ENCODE peak calls at places on chromosomes 11 and 22, in seven cellular contexts. L is activated CD4-positive, alpha-beta T cell treated with anti-CD3 and anti-CD28 coated beads, Interleukin-2, amount 50 U/mL, for 48 hours; E is M059J; V is activated naive CD8-positive, alpha-beta T cell treated with anti-CD3 and anti-CD28 coated beads, Interleukin-2, amount 50 U/mL, for 16 hours; C is stimulated activated CD4-positive, alpha-beta T cell treated with anti-CD3 and anti-CD28 coated beads, TNF-alpha, amount 100 ng/mL, for 1 hour; N is GM04503; P is HCT116. Y is an unnamed sample.

GRCh38 chr11:95299078-95299611 is 68.1 kb upstream of the SESN3 start:
- DNase-seq in L (no peak), E (no peak), V (no peak), C (no peak), N (peak), P (no peak), Y (no peak)

GRCh38 chr22:36331306-36331911 is 56.4 kb downstream of the MYH9 start:
- DNase-seq in L (peak), E (peak), V (peak), C (peak), N (peak), P (peak), Y (peak)

GRCh38 chr11:28464252-28464867 is 356.2 kb downstream of the METTL15 start:
- DNase-seq in L (no peak), E (peak), V (no peak), C (no peak), N (peak), P (no peak), Y (no peak)

GRCh38 chr11:86790073-86790727 is 10.1 kb upstream of the PRSS23 start:
- DNase-seq in L (no peak), E (peak), V (no peak), C (no peak), N (no peak), P (no peak), Y (no peak)

GRCh38 chr11:1125803-1126202 is 31.9 kb upstream of the MUC5AC start:
- DNase-seq in L (no peak), E (no peak), V (no peak), C (no peak), N (no peak), P (no peak), Y (no peak)

GRCh38 chr11:64914123-64914522 is 2.9 kb downstream of the ATG2A start:
- DNase-seq in L (no peak), E (no peak), V (no peak), C (no peak), N (no peak), P (no peak), Y (no peak)

GRCh38 chr22:23376256-23376655 is 195.9 kb downstream of the BCR start:
- DNase-seq in L (peak), E (peak), V (no peak), C (no peak), N (no peak), P (peak), Y (peak)

GRCh38 chr11:94473177-94473799 is 20.4 kb downstream of the MRE11 start:
- DNase-seq in L (no peak), E (peak), V (no peak), C (no peak), N (no peak), P (no peak), Y (no peak)

GRCh38 chr11:7275133-7275532 is 23.4 kb downstream of the SYT9 start:
- DNase-seq in L (no peak), E (no peak), V (no peak), C (no peak), N (no peak), P (no peak), Y (no peak)

GRCh38 chr11:830295-831131 is 2.2 kb upstream of the CD151 start:
- DNase-seq in L (peak), E (peak), V (peak), C (no peak), N (no peak), P (no peak), Y (peak)

GRCh38 chr11:83863272-83863671 is 577.1 kb upstream of the CCDC90B start:
- DNase-seq in L (no peak), E (no peak), V (no peak), C (no peak), N (no peak), P (no peak), Y (no peak)

GRCh38 chr11:112238041-112238440 is 11.8 kb downstream of the PTS start:
- DNase-seq in L (no peak), E (peak), V (no peak), C (no peak), N (no peak), P (no peak), Y (no peak)

GRCh38 chr11:1830119-1830499 is 4.7 kb upstream of the SYT8 start:
- DNase-seq in L (no peak), E (peak), V (no peak), C (no peak), N (no peak), P (no peak), Y (no peak)

GRCh38 chr11:34425360-34425759 is 13.4 kb upstream of the CAT start:
- DNase-seq in L (no peak), E (no peak), V (no peak), C (no peak), N (no peak), P (no peak), Y (no peak)

GRCh38 chr22:46501701-46502100 is 35.7 kb downstream of the CELSR1 start:
- DNase-seq in L (no peak), E (peak), V (no peak), C (no peak), N (no peak), P (no peak), Y (no peak)

GRCh38 chr11:6259638-6260019 is at the start of gene CCKBR:
- DNase-seq in L (peak), E (no peak), V (no peak), C (no peak), N (no peak), P (no peak), Y (peak)

GRCh38 chr22:50017701-50018224 is 5.2 kb upstream of the IL17REL start:
- DNase-seq in L (no peak), E (no peak), V (no peak), C (no peak), N (no peak), P (no peak), Y (no peak)

GRCh38 chr11:62149986-62150886 is 26.4 kb downstream of the INCENP start:
- DNase-seq in L (no peak), E (no peak), V (no peak), C (no peak), N (no peak), P (no peak), Y (peak)

GRCh38 chr11:128047026-128047425 is 540.3 kb downstream of the ETS1 start:
- DNase-seq in L (no peak), E (no peak), V (no peak), C (no peak), N (no peak), P (no peak), Y (no peak)

GRCh38 chr22:46362221-46362933 is 26.9 kb downstream of the TRMU start:
- DNase-seq in L (no peak), E (no peak), V (no peak), C (no peak), N (no peak), P (no peak), Y (no peak)

GRCh38 chr11:131504199-131504949 is 134.0 kb downstream of the NTM start:
- DNase-seq in L (no peak), E (no peak), V (no peak), C (no peak), N (no peak), P (no peak), Y (no peak)

GRCh38 chr11:1260023-1260501 is 37.2 kb downstream of the MUC5B start:
- DNase-seq in L (peak), E (peak), V (no peak), C (no peak), N (no peak), P (peak), Y (peak)

GRCh38 chr11:31816467-31817053 is 5.4 kb upstream of the PAX6 start:
- DNase-seq in L (peak), E (peak), V (no peak), C (no peak), N (no peak), P (no peak), Y (no peak)

GRCh38 chr11:66676279-66676919 is 1.3 kb downstream of the RBM4B start:
- DNase-seq in L (no peak), E (no peak), V (no peak), C (no peak), N (no peak), P (no peak), Y (no peak)

GRCh38 chr11:19323502-19323901 is 82.8 kb upstream of the E2F8 start:
- DNase-seq in L (no peak), E (peak), V (no peak), C (no peak), N (no peak), P (no peak), Y (no peak)

GRCh38 chr22:46085831-46086576 is 64.3 kb upstream of the PPARA start:
- DNase-seq in L (no peak), E (peak), V (no peak), C (no peak), N (no peak), P (peak), Y (no peak)

GRCh38 chr11:720642-721346 is 14.8 kb downstream of the EPS8L2 start:
- DNase-seq in L (peak), E (peak), V (no peak), C (peak), N (no peak), P (no peak), Y (peak)

GRCh38 chr11:70073188-70073817 is 4.8 kb upstream of the ANO1 start:
- DNase-seq in L (no peak), E (peak), V (no peak), C (no peak), N (no peak), P (no peak), Y (no peak)

GRCh38 chr11:19938866-19939265 is 221.4 kb downstream of the DBX1 start:
- DNase-seq in L (no peak), E (no peak), V (no peak), C (no peak), N (no peak), P (no peak), Y (no peak)

GRCh38 chr22:30802202-30803166 is 107.8 kb downstream of the OSBP2 start:
- DNase-seq in L (peak), E (peak), V (peak), C (peak), N (peak), P (peak), Y (peak)

GRCh38 chr22:25748704-25749103 is 6.7 kb downstream of the MYO18B start:
- DNase-seq in L (no peak), E (no peak), V (no peak), C (no peak), N (no peak), P (no peak), Y (no peak)

GRCh38 chr11:111069076-111069475 is 176.4 kb upstream of the POU2AF2 start:
- DNase-seq in L (no peak), E (peak), V (no peak), C (no peak), N (no peak), P (peak), Y (no peak)

GRCh38 chr11:68047437-68048290 is 8.8 kb downstream of the TCIRG1 start:
- DNase-seq in L (peak), E (no peak), V (no peak), C (no peak), N (no peak), P (no peak), Y (no peak)

GRCh38 chr22:41305646-41306045 is 4.3 kb downstream of the ZC3H7B start:
- DNase-seq in L (no peak), E (peak), V (no peak), C (no peak), N (peak), P (no peak), Y (no peak)